ENCODE peak calls at places on chromosomes 1 and 21, in five cellular contexts. B, T, Y, O and N are unnamed samples.

GRCh38 chr1:228748431-228748830 is 13.2 kb downstream of the RHOU start:
- DNase-seq in B (no peak), T (no peak), Y (no peak), O (no peak), N (no peak)

GRCh38 chr1:3631330-3631729 is 6.5 kb downstream of the TPRG1L start:
- DNase-seq in B (no peak), T (no peak), Y (no peak), O (no peak), N (no peak)

GRCh38 chr1:94326329-94326728 is 88.9 kb upstream of the ARHGAP29 start:
- DNase-seq in B (no peak), T (no peak), Y (no peak), O (no peak), N (no peak)

GRCh38 chr1:99441234-99442095 is 177.2 kb downstream of the PLPPR4 start:
- DNase-seq in B (no peak), T (no peak), Y (no peak), O (no peak), N (no peak)

GRCh38 chr1:14128096-14128495 is 428.1 kb downstream of the PRDM2 start:
- DNase-seq in B (no peak), T (no peak), Y (no peak), O (no peak), N (no peak)

GRCh38 chr1:42957229-42957879 is 1.3 kb downstream of the SLC2A1 start:
- DNase-seq in B (no peak), T (no peak), Y (peak), O (no peak), N (no peak)

GRCh38 chr1:107829083-107829771 is 135.8 kb downstream of the VAV3 start:
- DNase-seq in B (peak), T (peak), Y (peak), O (no peak), N (peak)

GRCh38 chr21:41313765-41314164 is 2.8 kb upstream of the FAM3B start:
- DNase-seq in B (no peak), T (no peak), Y (no peak), O (no peak), N (no peak)

GRCh38 chr1:184892116-184892515 is 82.2 kb downstream of the NIBAN1 start:
- DNase-seq in B (no peak), T (no peak), Y (peak), O (no peak), N (peak)

GRCh38 chr1:62234709-62235108 is 40.1 kb downstream of the L1TD1 start:
- DNase-seq in B (no peak), T (no peak), Y (no peak), O (no peak), N (no peak)

GRCh38 chr1:14625587-14626447 is 27.3 kb downstream of the KAZN start:
- DNase-seq in B (no peak), T (peak), Y (no peak), O (no peak), N (no peak)

GRCh38 chr1:85137660-85138059 is 63.2 kb downstream of the SYDE2 start:
- DNase-seq in B (no peak), T (peak), Y (no peak), O (no peak), N (no peak)

GRCh38 chr1:109760581-109761226 is 3.0 kb downstream of the EPS8L3 start:
- DNase-seq in B (no peak), T (no peak), Y (no peak), O (no peak), N (no peak)

GRCh38 chr1:180173952-180174351 is 19.3 kb downstream of the QSOX1 start:
- DNase-seq in B (no peak), T (no peak), Y (no peak), O (no peak), N (no peak)

GRCh38 chr1:91884459-91885290 is 1.3 kb downstream of the TGFBR3 start:
- DNase-seq in B (no peak), T (no peak), Y (peak), O (no peak), N (no peak)

GRCh38 chr1:16961297-16962124 is 18.9 kb downstream of the MFAP2 start:
- DNase-seq in B (no peak), T (no peak), Y (no peak), O (no peak), N (no peak)

GRCh38 chr21:34091607-34092006 is 18.2 kb downstream of the MRPS6 start:
- DNase-seq in B (no peak), T (no peak), Y (no peak), O (no peak), N (no peak)

GRCh38 chr1:35475356-35475755 is 81.8 kb downstream of the KIAA0319L start:
- DNase-seq in B (no peak), T (no peak), Y (no peak), O (no peak), N (no peak)

GRCh38 chr21:38170283-38170682 is 86.5 kb upstream of the KCNJ15 start:
- DNase-seq in B (peak), T (peak), Y (no peak), O (no peak), N (no peak)

GRCh38 chr1:232472485-232473041 is 157.4 kb downstream of the SIPA1L2 start:
- DNase-seq in B (no peak), T (no peak), Y (no peak), O (no peak), N (no peak)

GRCh38 chr21:41568606-41569385 is 60.8 kb upstream of the TMPRSS2 start:
- DNase-seq in B (no peak), T (no peak), Y (no peak), O (no peak), N (no peak)

GRCh38 chr1:63980706-63981407 is 207.0 kb downstream of the ROR1 start:
- DNase-seq in B (no peak), T (no peak), Y (no peak), O (no peak), N (no peak)